ENCODE peak calls at places on chromosomes 7 and 10, in ten cellular contexts. H is breast epithelium, K is colonic mucosa, B is body of pancreas, Q is AG10803, M is HAP-1, D is lower lobe of right lung, W is psoas muscle, A is H7, C is fibroblast of lung. X is an unnamed sample.

GRCh38 chr10:2222631-2223030 is 485.3 kb upstream of the ADARB2 start:
- DNase-seq in C (peak), B (no peak), Q (no peak), D (no peak), A (no peak), K (no peak), M (no peak), H (no peak), W (no peak), X (no peak)

GRCh38 chr10:17643339-17643754 is 604 bp upstream of the STAM start:
- DNase-seq in D (peak), M (peak), K (no peak), C (peak), B (peak), A (peak), W (peak), Q (peak), H (peak), X (peak)

GRCh38 chr10:17647316-17647715 is 3.4 kb downstream of the STAM start:
- DNase-seq in K (no peak), A (no peak), Q (no peak), M (no peak), H (no peak), C (peak), W (no peak), B (peak), D (no peak), X (no peak)

GRCh38 chr7:86966920-86967319 is 92.5 kb downstream of the ELAPOR2 start:
- DNase-seq in K (no peak), B (no peak), H (no peak), A (no peak), M (no peak), D (no peak), W (no peak), C (no peak), Q (no peak), X (no peak)

GRCh38 chr7:127150543-127150942 is 102.2 kb downstream of the GRM8 start:
- DNase-seq in H (no peak), A (peak), D (no peak), Q (no peak), B (no peak), K (no peak), C (no peak), M (no peak), W (no peak), X (no peak)

GRCh38 chr7:45082031-45082830 is 6.5 kb downstream of the NACAD start:
- DNase-seq in C (peak), M (no peak), H (no peak), D (no peak), B (no peak), A (peak), Q (no peak), W (peak), K (no peak), X (peak)

GRCh38 chr7:5457245-5457735 is 33.7 kb upstream of the TNRC18 start:
- DNase-seq in W (no peak), B (no peak), D (no peak), K (no peak), A (peak), C (no peak), H (no peak), Q (no peak), M (no peak), X (no peak)

GRCh38 chr10:63798599-63799498 is 277.6 kb downstream of the REEP3 start:
- DNase-seq in C (peak), M (no peak), W (peak), B (peak), D (peak), H (peak), K (peak), A (no peak), Q (peak), X (peak)

GRCh38 chr7:104529567-104529966 is 201.2 kb downstream of the LHFPL3 start:
- DNase-seq in M (no peak), H (no peak), Q (no peak), K (no peak), A (no peak), C (no peak), B (no peak), D (no peak), W (no peak), X (no peak)

GRCh38 chr7:111958889-111959288 is 247.3 kb downstream of the DOCK4 start:
- DNase-seq in K (no peak), B (no peak), M (peak), A (no peak), Q (no peak), W (no peak), D (no peak), C (no peak), H (no peak), X (no peak)

GRCh38 chr7:117871778-117872538 is 1.3 kb downstream of the CTTNBP2 start:
- DNase-seq in M (peak), H (no peak), Q (no peak), K (peak), B (peak), C (peak), D (no peak), A (peak), W (peak), X (peak)
- H3K4me3 ChIP-seq in M (peak), H (peak), Q (no peak), K (peak), B (peak), C (peak), D (peak), A (peak), W (peak), X (no peak)

GRCh38 chr7:102913846-102914245 is 1.0 kb downstream of the LRRC17 start:
- DNase-seq in C (peak), K (no peak), M (peak), W (no peak), H (no peak), A (no peak), B (no peak), Q (no peak), D (no peak), X (no peak)
- H3K4me3 ChIP-seq in C (peak), K (no peak), M (no peak), W (peak), H (peak), A (no peak), B (no peak), Q (no peak), D (no peak), X (no peak)

GRCh38 chr10:72370201-72370722 is 15.5 kb upstream of the DNAJB12 start:
- DNase-seq in Q (no peak), C (no peak), H (no peak), M (no peak), K (no peak), B (no peak), D (no peak), W (no peak), A (no peak), X (no peak)

GRCh38 chr10:72365106-72365505 is 10.4 kb upstream of the DNAJB12 start:
- DNase-seq in B (no peak), D (no peak), W (no peak), C (no peak), K (no peak), M (no peak), Q (no peak), A (no peak), H (no peak), X (no peak)

GRCh38 chr10:72367301-72367970 is 12.7 kb upstream of the DNAJB12 start:
- DNase-seq in M (no peak), A (no peak), Q (no peak), K (no peak), H (no peak), C (no peak), B (no peak), W (no peak), D (no peak), X (no peak)

GRCh38 chr10:72364239-72364777 is 9.6 kb upstream of the DNAJB12 start:
- DNase-seq in W (peak), B (peak), H (peak), M (peak), D (peak), Q (peak), A (peak), C (peak), K (peak), X (peak)
- H3K4me3 ChIP-seq in W (peak), B (no peak), H (peak), M (no peak), D (no peak), Q (no peak), A (no peak), C (no peak), K (no peak), X (no peak)

GRCh38 chr10:70324951-70325781 is 41.4 kb upstream of the NPFFR1 start:
- DNase-seq in K (no peak), C (no peak), D (no peak), M (no peak), Q (no peak), H (no peak), B (no peak), A (peak), W (no peak), X (no peak)
- H3K4me3 ChIP-seq in K (no peak), C (no peak), D (no peak), M (no peak), Q (no peak), H (no peak), B (no peak), A (no peak), W (no peak), X (no peak)

GRCh38 chr7:141231018-141231792 is 157.3 kb downstream of the TMEM178B start:
- DNase-seq in W (no peak), H (no peak), K (no peak), A (no peak), C (peak), M (peak), Q (peak), B (peak), D (no peak), X (no peak)
- H3K4me3 ChIP-seq in W (no peak), H (no peak), K (no peak), A (no peak), C (no peak), M (no peak), Q (no peak), B (no peak), D (no peak), X (no peak)

GRCh38 chr7:139700505-139701235 is 77.1 kb downstream of the HIPK2 start:
- DNase-seq in Q (no peak), C (no peak), A (no peak), M (no peak), D (no peak), B (no peak), H (no peak), K (no peak), W (no peak), X (no peak)

GRCh38 chr7:139702811-139703467 is 74.9 kb downstream of the HIPK2 start:
- DNase-seq in H (no peak), K (no peak), Q (no peak), D (no peak), W (no peak), C (no peak), M (no peak), A (no peak), B (no peak), X (no peak)

GRCh38 chr7:139701908-139702307 is 75.9 kb downstream of the HIPK2 start:
- DNase-seq in D (no peak), K (no peak), B (no peak), H (no peak), M (no peak), C (no peak), W (no peak), Q (no peak), A (no peak), X (no peak)

GRCh38 chr7:139703468-139704307 is 74.1 kb downstream of the HIPK2 start:
- DNase-seq in D (no peak), K (no peak), W (no peak), C (no peak), B (no peak), M (no peak), H (no peak), A (no peak), Q (no peak), X (no peak)

DNA sequence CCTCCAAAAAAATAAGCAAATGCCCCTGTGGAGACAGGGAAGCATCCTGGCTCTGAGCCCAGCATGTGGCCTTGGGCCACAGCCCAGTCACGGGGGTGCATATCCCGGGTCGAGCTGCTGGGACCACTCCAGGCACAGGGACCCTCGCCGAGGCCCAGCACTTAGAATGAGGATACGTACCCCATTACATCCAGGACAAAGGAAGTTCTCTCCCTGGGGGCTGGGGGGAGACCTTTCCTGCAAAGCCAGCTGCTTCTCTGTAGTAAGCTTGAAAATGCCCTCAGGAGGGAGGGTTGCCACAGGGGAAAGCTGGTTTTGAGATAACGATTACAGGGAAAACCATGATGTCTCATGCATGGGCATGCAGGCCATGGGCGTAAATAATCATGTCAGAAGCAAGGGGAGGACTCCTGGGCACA is 75.5 kb downstream of the HIPK2 start:
- DNase-seq in A (peak), W (no peak), K (no peak), Q (no peak), H (no peak), D (no peak), C (no peak), M (no peak), B (no peak), X (no peak)
- H3K4me3 ChIP-seq in A (no peak), W (no peak), K (no peak), Q (no peak), H (no peak), D (no peak), C (no peak), M (no peak), B (no peak), X (no peak)

GRCh38 chr10:103276941-103277712 is at the start of gene INA:
- DNase-seq in D (no peak), W (no peak), B (peak), Q (peak), M (peak), C (peak), A (peak), H (no peak), K (no peak), X (peak)
- H3K4me3 ChIP-seq in D (peak), W (peak), B (no peak), Q (peak), M (peak), C (peak), A (peak), H (peak), K (peak), X (no peak)

GRCh38 chr10:102435529-102436233 is 3.3 kb upstream of the CUEDC2 start:
- DNase-seq in M (no peak), K (no peak), C (no peak), W (no peak), A (peak), Q (no peak), D (peak), H (no peak), B (no peak), X (no peak)

GRCh38 chr10:102433619-102434046 is 1.3 kb upstream of the CUEDC2 start:
- DNase-seq in A (no peak), C (no peak), Q (no peak), M (no peak), D (peak), H (no peak), B (peak), K (no peak), W (no peak), X (no peak)

GRCh38 chr10:102434251-102434913 is 2.0 kb upstream of the CUEDC2 start:
- DNase-seq in D (no peak), H (no peak), A (peak), C (peak), K (no peak), B (no peak), W (no peak), Q (peak), M (no peak), X (no peak)

GRCh38 chr10:102436312-102436711 is 3.9 kb upstream of the CUEDC2 start:
- DNase-seq in D (no peak), W (no peak), K (no peak), H (no peak), A (no peak), Q (no peak), M (no peak), C (no peak), B (no peak), X (no peak)

GRCh38 chr10:102435098-102435497 is 2.7 kb upstream of the CUEDC2 start:
- DNase-seq in H (no peak), B (no peak), D (no peak), C (no peak), K (no peak), A (no peak), M (no peak), W (no peak), Q (no peak), X (no peak)
- H3K4me3 ChIP-seq in H (peak), B (no peak), D (peak), C (no peak), K (no peak), A (peak), M (no peak), W (peak), Q (peak), X (no peak)

DNA sequence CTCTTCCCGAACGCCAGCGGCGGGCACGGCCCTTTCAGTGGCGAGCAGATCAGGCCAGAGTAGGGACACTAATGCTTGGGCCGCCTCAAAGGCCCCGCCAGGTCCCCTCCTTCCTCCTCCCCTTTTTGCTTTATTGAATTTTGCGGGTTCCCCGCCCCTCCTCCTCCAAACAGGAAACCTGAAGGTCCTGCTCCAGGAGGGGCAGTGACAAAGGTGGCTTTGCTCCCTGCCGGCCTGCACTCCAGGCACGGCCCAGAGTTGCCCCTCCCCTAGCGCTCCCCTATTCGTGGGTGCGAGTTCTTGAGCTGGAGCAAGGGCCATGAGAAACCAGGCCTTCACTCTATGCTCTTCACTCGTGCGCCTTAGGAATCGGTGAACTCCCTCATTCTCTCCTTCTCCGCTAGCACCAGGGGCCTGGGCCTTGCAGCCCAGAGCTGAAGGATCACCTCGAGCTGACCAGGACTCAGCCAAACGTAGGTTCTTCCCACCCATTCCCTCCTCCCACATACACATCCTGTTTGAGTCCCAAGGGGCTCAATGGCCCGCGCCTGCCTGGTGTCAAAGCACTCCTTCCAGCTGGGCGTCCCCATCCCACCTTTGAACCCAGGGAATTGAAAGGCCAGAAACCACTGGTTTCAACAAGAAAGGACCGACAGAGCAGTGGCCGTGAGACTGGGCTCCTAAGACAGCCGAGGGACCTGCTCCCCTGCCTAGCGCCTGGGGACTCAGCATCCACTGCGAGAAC is 629 bp upstream of the HOXA6 start:
- DNase-seq in M (peak), C (no peak), B (peak), D (peak), A (peak), K (peak), H (peak), Q (peak), W (peak), X (peak)
- H3K4me3 ChIP-seq in M (peak), C (peak), B (no peak), D (peak), A (no peak), K (peak), H (peak), Q (peak), W (peak), X (peak)